ENCODE peak calls at places on chromosomes 12 and 14, in four cellular contexts. One of them, this sample, is unnamed.

GRCh38 chr12:28369483-28369882 is 179.2 kb downstream of the CCDC91 start:
- DNase-seq in Peyer's patch: no peak
- DNase-seq in uterus: no peak
- DNase-seq in ovary: no peak
- DNase-seq in this sample: no peak

GRCh38 chr14:24630872-24631477 is 3.0 kb downstream of the GZMB start:
- DNase-seq in Peyer's patch: no peak
- DNase-seq in ovary: no peak
- DNase-seq in uterus: no peak
- DNase-seq in this sample: peak; percentile 35

GRCh38 chr12:28223853-28224252 is 33.6 kb downstream of the CCDC91 start:
- DNase-seq in ovary: no peak
- DNase-seq in Peyer's patch: no peak
- DNase-seq in uterus: no peak
- DNase-seq in this sample: no peak

GRCh38 chr12:236445-236844 is 22.5 kb upstream of the SLC6A12 start:
- DNase-seq in ovary: no peak
- DNase-seq in Peyer's patch: no peak
- DNase-seq in uterus: no peak
- DNase-seq in this sample: no peak

GRCh38 chr12:108180255-108181094 is 51.4 kb downstream of the WSCD2 start:
- DNase-seq in ovary: no peak
- DNase-seq in uterus: no peak
- DNase-seq in Peyer's patch: no peak
- DNase-seq in this sample: no peak

GRCh38 chr12:53096089-53096741 is 1.3 kb upstream of the IGFBP6 start:
- DNase-seq in uterus: peak; percentile 87
- DNase-seq in ovary: peak; percentile 84
- DNase-seq in Peyer's patch: no peak
- DNase-seq in this sample: peak; percentile 54

GRCh38 chr12:98503593-98504367 is 11.6 kb upstream of the TMPO start:
- DNase-seq in Peyer's patch: peak; percentile 95
- DNase-seq in ovary: peak; percentile 95
- DNase-seq in uterus: peak; percentile 95
- DNase-seq in this sample: peak; percentile 96

GRCh38 chr12:64572241-64572640 is 38.1 kb upstream of the RASSF3 start:
- DNase-seq in ovary: no peak
- DNase-seq in Peyer's patch: no peak
- DNase-seq in uterus: no peak
- DNase-seq in this sample: no peak

GRCh38 chr14:89425931-89426330 is 8.9 kb upstream of the FOXN3 start:
- DNase-seq in ovary: no peak
- DNase-seq in Peyer's patch: no peak
- DNase-seq in uterus: no peak
- DNase-seq in this sample: peak; percentile 47

GRCh38 chr14:43135877-43136411 is 1371.1 kb downstream of the FSCB start:
- DNase-seq in ovary: no peak
- DNase-seq in Peyer's patch: no peak
- DNase-seq in uterus: no peak
- DNase-seq in this sample: no peak

GRCh38 chr14:106222736-106223135 is 696.4 kb downstream of the TMEM121 start:
- DNase-seq in Peyer's patch: no peak
- DNase-seq in uterus: no peak
- DNase-seq in ovary: no peak
- DNase-seq in this sample: no peak

GRCh38 chr14:23028800-23029199 is 5.9 kb downstream of the PSMB5 start:
- DNase-seq in ovary: no peak
- DNase-seq in uterus: no peak
- DNase-seq in Peyer's patch: no peak
- DNase-seq in this sample: no peak

GRCh38 chr12:7128681-7129593 is at the start of gene RBP5:
- DNase-seq in uterus: peak; percentile 43
- DNase-seq in ovary: peak; percentile 51
- DNase-seq in Peyer's patch: no peak
- DNase-seq in this sample: peak; percentile 10

GRCh38 chr12:108875682-108876361 is 4.1 kb upstream of the DAO start:
- DNase-seq in ovary: no peak
- DNase-seq in Peyer's patch: no peak
- DNase-seq in uterus: no peak
- DNase-seq in this sample: no peak

GRCh38 chr14:104788533-104788818 is 7.1 kb downstream of the AKT1 start:
- DNase-seq in Peyer's patch: no peak
- DNase-seq in ovary: no peak
- DNase-seq in uterus: no peak
- DNase-seq in this sample: no peak

GRCh38 chr14:104789752-104790743 is 5.5 kb downstream of the AKT1 start:
- DNase-seq in Peyer's patch: no peak
- DNase-seq in uterus: no peak
- DNase-seq in ovary: no peak
- DNase-seq in this sample: peak; percentile 68

GRCh38 chr14:104787736-104788532 is 7.6 kb downstream of the AKT1 start:
- DNase-seq in uterus: no peak
- DNase-seq in ovary: no peak
- DNase-seq in Peyer's patch: no peak
- DNase-seq in this sample: no peak

GRCh38 chr14:104786726-104787675 is 8.5 kb downstream of the AKT1 start:
- DNase-seq in uterus: no peak
- DNase-seq in ovary: no peak
- DNase-seq in Peyer's patch: no peak
- DNase-seq in this sample: no peak

GRCh38 chr14:104788873-104789663 is 6.5 kb downstream of the AKT1 start:
- DNase-seq in Peyer's patch: no peak
- DNase-seq in ovary: no peak
- DNase-seq in uterus: no peak
- DNase-seq in this sample: no peak
- H3K4me1 ChIP-seq in Peyer's patch: peaks cover 56% of the 10 kb centered on the region
- H3K4me1 ChIP-seq in ovary: peaks cover 24% of the 10 kb centered on the region
- H3K4me1 ChIP-seq in uterus: no peaks in the 10 kb centered on the region
- H3K4me1 ChIP-seq in this sample: peaks cover 83% of the 10 kb centered on the region

DNA sequence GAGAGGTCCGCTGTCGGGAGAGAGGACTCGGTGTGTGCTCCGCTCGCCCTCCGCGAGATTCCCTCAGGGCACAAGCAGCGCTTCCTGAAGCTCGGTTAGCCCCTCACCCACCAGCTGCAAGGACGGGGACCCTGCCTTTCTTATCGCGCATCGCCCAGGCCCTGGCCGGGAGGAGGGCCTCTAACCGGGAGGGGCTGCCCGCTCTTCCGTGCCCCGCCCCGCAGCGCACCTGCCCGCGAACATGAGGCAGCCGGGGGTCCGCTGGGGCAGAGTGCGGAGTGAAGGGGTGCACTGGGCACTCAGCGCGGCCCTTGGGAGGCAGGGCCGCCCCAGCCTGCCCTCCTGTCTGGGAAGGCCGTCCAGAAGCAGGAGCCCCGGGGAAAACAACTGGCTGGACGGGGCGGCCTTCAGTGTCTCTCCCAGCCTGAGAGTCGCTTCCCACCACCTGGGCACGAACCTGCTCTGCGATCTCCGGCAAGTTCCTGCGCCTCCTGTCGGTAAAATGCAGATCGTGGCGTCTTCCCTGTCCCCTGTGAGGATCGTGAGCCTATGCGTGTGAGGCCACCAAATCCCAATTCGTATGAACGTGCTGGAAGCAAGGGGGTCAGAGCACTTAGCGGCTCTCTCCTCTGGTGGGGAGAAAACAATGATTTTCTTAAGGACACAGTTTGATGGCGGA is 28.0 kb upstream of the ADIPOR2 start:
- DNase-seq in Peyer's patch: peak; percentile 88
- DNase-seq in ovary: peak; percentile 32
- DNase-seq in uterus: no peak
- DNase-seq in this sample: peak; percentile 76
- TF ChIP-seq POLR2A in Peyer's patch: peak; percentile 30
- TF ChIP-seq POLR2A in ovary: no peak
- TF ChIP-seq POLR2A in uterus: no peak
- TF ChIP-seq POLR2A in this sample: peak; percentile 47

GRCh38 chr12:16120027-16120426 is 157.5 kb downstream of the SLC15A5 start:
- DNase-seq in ovary: no peak
- DNase-seq in uterus: no peak
- DNase-seq in Peyer's patch: no peak
- DNase-seq in this sample: no peak

GRCh38 chr12:16121953-16122352 is 155.5 kb downstream of the SLC15A5 start:
- DNase-seq in uterus: no peak
- DNase-seq in Peyer's patch: no peak
- DNase-seq in ovary: no peak
- DNase-seq in this sample: no peak

GRCh38 chr12:16119618-16120017 is 157.9 kb downstream of the SLC15A5 start:
- DNase-seq in uterus: no peak
- DNase-seq in ovary: no peak
- DNase-seq in Peyer's patch: no peak
- DNase-seq in this sample: no peak

GRCh38 chr12:16112626-16113560 is 164.6 kb downstream of the SLC15A5 start:
- DNase-seq in uterus: no peak
- DNase-seq in Peyer's patch: no peak
- DNase-seq in ovary: no peak
- DNase-seq in this sample: no peak

GRCh38 chr12:16118586-16118985 is 158.9 kb downstream of the SLC15A5 start:
- DNase-seq in uterus: no peak
- DNase-seq in Peyer's patch: no peak
- DNase-seq in ovary: no peak
- DNase-seq in this sample: no peak
- H3K4me3 ChIP-seq in uterus: no peak overlapping the region
- H3K4me3 ChIP-seq in Peyer's patch: no peak overlapping the region
- H3K4me3 ChIP-seq in ovary: no peak overlapping the region
- H3K4me3 ChIP-seq in this sample: no peak overlapping the region

DNA sequence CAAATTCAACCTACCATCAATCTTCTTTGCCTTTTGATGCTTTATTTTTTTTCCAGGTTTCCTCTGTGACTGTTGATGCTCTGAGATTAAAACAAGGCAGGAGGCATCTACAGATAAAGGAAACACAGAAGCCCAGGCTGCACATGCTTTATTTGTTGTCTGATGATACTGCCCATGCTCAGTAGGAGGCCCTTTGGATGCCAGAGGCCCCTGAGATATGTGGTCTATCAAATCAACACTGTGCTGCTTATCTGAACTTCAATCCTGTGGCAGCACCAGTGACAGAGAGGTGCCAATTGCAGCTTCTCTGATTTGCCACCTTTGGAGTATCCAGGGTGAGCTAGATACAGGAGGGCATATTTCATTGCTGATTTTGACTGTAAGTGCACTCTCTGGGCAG is 571.3 kb upstream of the TBX3 start:
- DNase-seq in Peyer's patch: no peak
- DNase-seq in ovary: no peak
- DNase-seq in uterus: no peak
- DNase-seq in this sample: no peak
- H3K4me1 ChIP-seq in Peyer's patch: peaks cover 8% of the 10 kb centered on the region
- H3K4me1 ChIP-seq in ovary: no peaks in the 10 kb centered on the region
- H3K4me1 ChIP-seq in uterus: no peaks in the 10 kb centered on the region
- H3K4me1 ChIP-seq in this sample: no peaks in the 10 kb centered on the region

This sample was measured in body of pancreas.